ENCODE peak calls at places on chromosomes 11 and 22, in seven cellular contexts. R, J, A, L, N, X and P are unnamed samples.

GRCh38 chr11:121553806-121554205 is 101.0 kb upstream of the SORL1-AS1 start:
- DNase-seq in R (peak; percentile 75), J (no peak), A (no peak), L (peak; percentile 77), N (peak; percentile 22), X (no peak), P (no peak)

GRCh38 chr11:126440792-126441514 is 85.5 kb downstream of the ST3GAL4 start:
- DNase-seq in R (peak; percentile 91), J (peak; percentile 85), A (peak; percentile 84), L (peak; percentile 74), N (peak; percentile 86), X (peak; percentile 74), P (peak; percentile 47)

GRCh38 chr11:2780850-2781412 is 81.1 kb upstream of the KCNQ1OT1 start:
- DNase-seq in R (no peak), J (no peak), A (peak; percentile 17), L (no peak), N (no peak), X (peak; percentile 4), P (no peak)

GRCh38 chr11:71481101-71481960 is 28.3 kb downstream of the NADSYN1 start:
- DNase-seq in R (no peak), J (no peak), A (no peak), L (no peak), N (no peak), X (no peak), P (no peak)

GRCh38 chr22:35172452-35172851 is 84.8 kb upstream of the HMGXB4 start:
- DNase-seq in R (no peak), J (no peak), A (no peak), L (no peak), N (no peak), X (no peak), P (no peak)

GRCh38 chr11:93537022-93537421 is 6.2 kb downstream of the SMCO4 start:
- DNase-seq in R (peak; percentile 61), J (peak; percentile 71), A (no peak), L (peak; percentile 55), N (no peak), X (peak; percentile 72), P (no peak)

GRCh38 chr11:126512741-126513715 is 157.5 kb downstream of the ST3GAL4 start:
- DNase-seq in R (no peak), J (no peak), A (no peak), L (no peak), N (no peak), X (no peak), P (no peak)

GRCh38 chr22:32737811-32738210 is 63.7 kb upstream of the TIMP3 start:
- DNase-seq in R (no peak), J (no peak), A (no peak), L (no peak), N (peak; percentile 35), X (no peak), P (no peak)

GRCh38 chr22:42937164-42937854 is 77.6 kb downstream of the PACSIN2 start:
- DNase-seq in R (no peak), J (no peak), A (peak; percentile 76), L (peak; percentile 77), N (peak; percentile 62), X (no peak), P (no peak)

GRCh38 chr11:121291319-121291718 is 1.3 kb upstream of the SC5D start:
- DNase-seq in R (no peak), J (no peak), A (no peak), L (no peak), N (no peak), X (no peak), P (no peak)

GRCh38 chr11:76764941-76765340 is 18.2 kb upstream of the TSKU start:
- DNase-seq in R (no peak), J (no peak), A (no peak), L (no peak), N (no peak), X (no peak), P (no peak)

GRCh38 chr22:36417281-36417686 is 29.5 kb upstream of the MYH9 start:
- DNase-seq in R (peak; percentile 74), J (no peak), A (peak; percentile 69), L (peak; percentile 95), N (no peak), X (no peak), P (no peak)

GRCh38 chr11:118898400-118899295 is 15.0 kb downstream of the CXCR5 start:
- DNase-seq in R (no peak), J (no peak), A (no peak), L (no peak), N (no peak), X (no peak), P (no peak)

GRCh38 chr22:30340911-30341685 is 14.4 kb upstream of the TBC1D10A start:
- DNase-seq in R (no peak), J (peak; percentile 82), A (no peak), L (no peak), N (no peak), X (peak; percentile 80), P (no peak)

GRCh38 chr11:82889133-82890001 is 10.9 kb downstream of the PRCP start:
- DNase-seq in R (no peak), J (no peak), A (no peak), L (peak; percentile 20), N (peak; percentile 16), X (no peak), P (no peak)

GRCh38 chr11:134289789-134290188 is 13.6 kb downstream of the GLB1L3 start:
- DNase-seq in R (no peak), J (no peak), A (no peak), L (no peak), N (no peak), X (no peak), P (no peak)

GRCh38 chr11:8040921-8041285 is 40.1 kb upstream of the TUB start:
- DNase-seq in R (peak; percentile 9), J (no peak), A (peak; percentile 18), L (no peak), N (no peak), X (no peak), P (no peak)

GRCh38 chr22:39147335-39148023 is 5.0 kb downstream of the CBX7 start:
- DNase-seq in R (no peak), J (no peak), A (no peak), L (no peak), N (no peak), X (no peak), P (no peak)

GRCh38 chr11:44763111-44763820 is 36.5 kb downstream of the TSPAN18 start:
- DNase-seq in R (no peak), J (no peak), A (no peak), L (no peak), N (peak; percentile 52), X (no peak), P (no peak)

GRCh38 chr11:128929468-128929867 is 13.2 kb downstream of the TP53AIP1 start:
- DNase-seq in R (no peak), J (no peak), A (no peak), L (no peak), N (no peak), X (no peak), P (no peak)

GRCh38 chr22:50683086-50683993 is 10.7 kb downstream of the SHANK3 start:
- DNase-seq in R (peak; percentile 20), J (peak; percentile 20), A (no peak), L (no peak), N (no peak), X (no peak), P (no peak)

GRCh38 chr11:70364745-70365535 is 33.4 kb upstream of the CTTN start:
- DNase-seq in R (no peak), J (no peak), A (no peak), L (no peak), N (no peak), X (no peak), P (peak; percentile 21)

GRCh38 chr11:9144828-9145227 is 53.4 kb upstream of the SCUBE2 start:
- DNase-seq in R (no peak), J (no peak), A (no peak), L (no peak), N (no peak), X (no peak), P (no peak)

GRCh38 chr22:47042861-47043496 is 280.5 kb downstream of the TBC1D22A start:
- DNase-seq in R (peak; percentile 44), J (peak; percentile 47), A (no peak), L (no peak), N (no peak), X (no peak), P (no peak)

DNA sequence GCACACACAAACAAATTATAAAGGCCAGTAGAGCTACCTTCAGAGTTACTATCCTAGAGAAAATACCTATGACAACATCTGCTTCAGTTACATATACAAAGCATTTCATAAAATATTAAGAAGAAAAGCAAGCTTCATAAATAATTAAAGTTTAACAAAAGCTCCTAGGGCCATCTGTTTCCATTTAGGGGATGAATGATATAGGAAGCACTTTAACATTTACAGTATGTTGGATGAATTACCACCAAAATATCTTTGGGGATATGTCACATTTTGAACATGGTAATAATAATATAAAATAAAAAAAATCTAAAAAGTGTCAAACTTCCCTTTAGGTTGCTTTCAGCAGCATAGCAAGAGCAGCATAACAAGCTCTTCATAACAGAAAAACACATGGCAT is 104.6 kb downstream of the ATG16L2 start:
- DNase-seq in R (no peak), J (no peak), A (no peak), L (no peak), N (no peak), X (no peak), P (no peak)
- H3K9me3 ChIP-seq in R (no peaks in the 10 kb centered on the region), J (peaks cover 3% of the 10 kb centered on the region), A (no peaks in the 10 kb centered on the region), L (no peaks in the 10 kb centered on the region), N (no peaks in the 10 kb centered on the region), X (peaks cover 2% of the 10 kb centered on the region), P (no peaks in the 10 kb centered on the region)

GRCh38 chr11:105177658-105178057 is 38.1 kb upstream of the CARD18 start:
- DNase-seq in R (no peak), J (no peak), A (no peak), L (no peak), N (peak; percentile 86), X (no peak), P (no peak)
- TF ChIP-seq CTCF in R (no peak), J (no peak), A (no peak), L (no peak), N (no peak), X (no peak), P (no peak)

GRCh38 chr11:325796-326591 is 5.3 kb upstream of the IFITM3 start:
- DNase-seq in R (no peak), J (peak; percentile 61), A (no peak), L (no peak), N (no peak), X (no peak), P (no peak)
- H3K27ac ChIP-seq in R (peak overlapping the region; percentile 79), J (peak overlapping the region; percentile 98), A (peak overlapping the region; percentile 83), L (no peak overlapping the region), N (peak overlapping the region; percentile 30), X (peak overlapping the region; percentile 97), P (peak overlapping the region; percentile 71)

DNA sequence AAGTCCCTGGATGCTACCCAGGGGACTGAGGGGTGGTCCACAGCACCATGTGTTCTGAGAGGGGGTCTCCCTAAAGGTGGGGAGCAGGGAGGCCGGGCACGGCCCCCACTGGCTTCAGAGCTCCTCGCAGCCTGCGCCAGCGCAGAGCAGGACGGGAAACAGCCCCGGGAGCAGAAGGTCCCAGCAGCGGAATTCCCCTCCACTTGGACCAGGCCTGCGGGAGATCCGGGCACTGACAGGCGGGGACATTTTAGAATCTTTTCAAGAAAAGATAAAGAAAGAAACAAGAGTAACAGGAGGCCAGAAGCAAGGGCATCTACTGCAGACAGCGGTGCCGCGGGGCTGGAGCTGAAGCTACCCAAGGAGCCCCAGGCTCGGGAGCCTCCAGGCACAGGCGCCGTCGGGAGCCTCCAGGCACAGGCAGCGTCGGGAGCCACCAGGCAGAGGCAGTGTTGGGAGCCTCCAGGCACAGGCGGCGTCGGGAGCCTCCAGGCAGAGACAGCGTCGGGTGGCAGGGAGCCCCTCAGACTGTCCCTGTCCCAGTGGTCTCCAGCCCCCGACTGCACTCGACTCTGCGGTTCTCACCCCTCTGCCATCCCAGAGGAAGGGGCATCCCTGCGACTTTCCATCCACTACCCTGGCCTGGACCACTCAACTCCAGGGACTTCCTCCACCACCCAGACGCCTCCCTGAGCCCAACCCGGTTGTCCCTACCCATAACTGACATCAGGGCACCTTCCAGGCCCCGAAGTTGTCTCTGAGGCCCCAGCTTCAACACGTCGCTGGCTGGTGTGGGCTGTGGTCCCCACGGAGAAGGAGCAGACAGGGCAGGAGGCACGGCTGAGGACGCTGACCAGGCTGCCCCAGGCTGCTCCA is 211.1 kb downstream of the BRD1 start:
- DNase-seq in R (peak; percentile 48), J (peak; percentile 56), A (no peak), L (no peak), N (no peak), X (peak; percentile 10), P (no peak)
- H3K9me3 ChIP-seq in R (no peaks in the 10 kb centered on the region), J (peaks cover 18% of the 10 kb centered on the region), A (peaks cover 7% of the 10 kb centered on the region), L (no peaks in the 10 kb centered on the region), N (no peaks in the 10 kb centered on the region), X (peaks cover 44% of the 10 kb centered on the region), P (peaks cover 5% of the 10 kb centered on the region)